ENCODE peak calls at places on chromosomes 5 and 9, in six cellular contexts. T, D, F, E, U and X are unnamed samples.

GRCh38 chr5:93503598-93504067 is 77.4 kb downstream of the NR2F1-AS1 start:
- DNase-seq in D (peak), E (peak), U (peak), T (peak), F (no peak), X (peak)

GRCh38 chr5:2165203-2165602 is 282.5 kb upstream of the IRX4 start:
- DNase-seq in U (no peak), F (no peak), D (no peak), T (no peak), E (no peak), X (no peak)

GRCh38 chr5:106376522-106376921 is 1294.2 kb downstream of the EFNA5 start:
- DNase-seq in U (peak), D (peak), T (no peak), E (no peak), F (no peak), X (peak)

GRCh38 chr5:147522435-147522834 is 12.6 kb upstream of the DPYSL3 start:
- DNase-seq in D (peak), T (no peak), E (no peak), U (no peak), F (no peak), X (peak)

GRCh38 chr5:172093559-172093958 is 87.1 kb upstream of the FBXW11 start:
- DNase-seq in U (no peak), E (no peak), T (no peak), F (peak), D (no peak), X (no peak)

GRCh38 chr5:1004598-1005361 is 3.8 kb upstream of the NKD2 start:
- DNase-seq in T (peak), E (no peak), F (peak), D (no peak), U (no peak), X (no peak)

GRCh38 chr9:27183701-27184100 is 74.7 kb downstream of the TEK start:
- DNase-seq in T (peak), F (no peak), E (no peak), U (peak), D (peak), X (peak)

GRCh38 chr5:116911074-116911473 is 336.5 kb upstream of the SEMA6A start:
- DNase-seq in U (no peak), D (no peak), E (no peak), T (no peak), F (no peak), X (no peak)

GRCh38 chr9:124286292-124286931 is 28.7 kb downstream of the NEK6 start:
- DNase-seq in E (no peak), U (peak), D (no peak), T (peak), F (peak), X (no peak)

GRCh38 chr5:10563940-10564837 is at the start of gene ANKRD33B:
- DNase-seq in U (peak), D (no peak), F (peak), T (peak), E (no peak), X (peak)

GRCh38 chr9:16294371-16294770 is 576.1 kb downstream of the BNC2 start:
- DNase-seq in D (no peak), T (no peak), U (no peak), F (no peak), E (no peak), X (no peak)

GRCh38 chr5:32201140-32201539 is 27.0 kb upstream of the GOLPH3 start:
- DNase-seq in D (peak), T (peak), U (peak), F (no peak), E (no peak), X (peak)

GRCh38 chr5:180172447-180173197 is 36.4 kb downstream of the RASGEF1C start:
- DNase-seq in U (peak), T (no peak), D (no peak), F (no peak), E (no peak), X (peak)

GRCh38 chr5:166330061-166330460 is 1961.4 kb upstream of the WWC1 start:
- DNase-seq in U (no peak), T (no peak), E (no peak), D (no peak), F (no peak), X (no peak)

GRCh38 chr9:91803143-91803940 is 146.7 kb downstream of the ROR2 start:
- DNase-seq in T (no peak), E (no peak), U (peak), D (no peak), F (no peak), X (no peak)

GRCh38 chr9:8648271-8648670 is 848.7 kb upstream of the DMAC1 start:
- DNase-seq in T (no peak), F (no peak), E (no peak), D (no peak), U (no peak), X (no peak)

GRCh38 chr9:123361731-123362560 is 5.9 kb downstream of the CRB2 start:
- DNase-seq in F (no peak), D (no peak), T (no peak), E (no peak), U (no peak), X (no peak)

GRCh38 chr5:120535900-120536299 is 71.8 kb downstream of the PRR16 start:
- DNase-seq in E (no peak), D (no peak), U (peak), F (no peak), T (no peak), X (no peak)

GRCh38 chr9:18459958-18460584 is 13.9 kb upstream of the ADAMTSL1 start:
- DNase-seq in F (no peak), D (peak), T (peak), E (no peak), U (peak), X (peak)

GRCh38 chr5:112210430-112211005 is 208.6 kb downstream of the EPB41L4A start:
- DNase-seq in T (peak), D (peak), U (peak), F (no peak), E (no peak), X (peak)

GRCh38 chr5:9358961-9359686 is 186.8 kb downstream of the SEMA5A start:
- DNase-seq in T (no peak), U (peak), D (peak), E (peak), F (no peak), X (peak)

GRCh38 chr5:74390822-74391221 is 249.7 kb downstream of the ENC1 start:
- DNase-seq in F (no peak), D (no peak), E (no peak), U (no peak), T (no peak), X (no peak)

GRCh38 chr9:87601175-87601574 is 103.5 kb downstream of the DAPK1 start:
- DNase-seq in E (no peak), T (no peak), F (peak), U (no peak), D (no peak), X (no peak)

GRCh38 chr5:133467712-133468463 is 144.5 kb downstream of the FSTL4 start:
- DNase-seq in D (no peak), E (no peak), T (no peak), F (no peak), U (no peak), X (no peak)

GRCh38 chr5:55234171-55234700 is 828 bp upstream of the CCNO start:
- DNase-seq in U (no peak), F (no peak), T (peak), D (peak), E (no peak), X (peak)

GRCh38 chr9:95165004-95165403 is 152.5 kb downstream of the FANCC start:
- DNase-seq in F (no peak), U (no peak), E (no peak), D (no peak), T (no peak), X (no peak)

GRCh38 chr5:132205385-132206125 is 22.1 kb downstream of the P4HA2 start:
- DNase-seq in D (no peak), F (no peak), U (peak), T (no peak), E (no peak), X (no peak)

GRCh38 chr5:5421149-5421960 is 1.1 kb upstream of the ICE1 start:
- DNase-seq in E (no peak), F (no peak), D (peak), T (no peak), U (no peak), X (peak)

GRCh38 chr9:127927457-127928231 is 2.9 kb downstream of the PIP5KL1 start:
- DNase-seq in U (no peak), T (no peak), F (peak), D (peak), E (no peak), X (peak)

GRCh38 chr5:56908942-56909293 is 478 bp upstream of the SETD9 start:
- DNase-seq in T (no peak), D (no peak), U (peak), F (no peak), E (no peak), X (no peak)

GRCh38 chr9:135130266-135130976 is 43.0 kb downstream of the OLFM1 start:
- DNase-seq in D (peak), T (peak), U (no peak), E (no peak), F (no peak), X (peak)

GRCh38 chr9:93574900-93575705 is 1.3 kb upstream of the PHF2 start:
- DNase-seq in D (no peak), U (no peak), T (no peak), E (no peak), F (no peak), X (no peak)

GRCh38 chr9:95226921-95227320 is 90.6 kb downstream of the FANCC start:
- DNase-seq in U (no peak), D (no peak), T (no peak), F (no peak), E (no peak), X (no peak)

GRCh38 chr5:159780246-159780645 is 136.0 kb upstream of the ADRA1B start:
- DNase-seq in F (no peak), D (peak), U (no peak), T (no peak), E (peak), X (no peak)
- TF ChIP-seq CTCF in F (no peak), D (no peak), U (no peak), T (no peak), E (no peak), X (no peak)

GRCh38 chr9:36487482-36488321 is 85.0 kb upstream of the MELK start:
- DNase-seq in U (peak), D (peak), T (peak), E (peak), F (peak), X (peak)
- TF ChIP-seq CTCF in U (no peak), D (no peak), T (no peak), E (peak), F (no peak), X (no peak)

DNA sequence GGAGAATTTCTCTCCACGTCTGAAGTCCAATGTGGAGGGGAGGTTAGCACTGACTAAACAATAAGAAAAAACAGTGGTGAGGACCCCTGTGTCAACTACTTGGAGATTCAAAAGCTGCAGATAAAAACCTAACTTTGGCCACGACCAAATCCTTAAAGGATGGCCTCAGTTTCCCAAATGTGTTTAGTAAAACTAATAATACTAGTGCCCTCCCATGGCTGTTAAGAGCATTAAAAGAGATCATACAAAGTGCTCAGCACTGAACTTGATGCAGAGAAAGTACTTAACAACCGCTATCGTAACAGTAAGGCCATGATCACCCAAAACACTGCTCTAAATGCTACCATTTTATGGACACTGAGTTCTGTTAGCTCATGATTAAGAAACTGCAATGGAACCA is 288.4 kb downstream of the EBF1 start:
- DNase-seq in E (no peak), F (no peak), D (no peak), T (no peak), U (no peak), X (no peak)
- TF ChIP-seq CTCF in E (no peak), F (no peak), D (no peak), T (no peak), U (no peak), X (no peak)

GRCh38 chr9:23695572-23695971 is 130.5 kb downstream of the ELAVL2 start:
- DNase-seq in T (no peak), D (peak), E (no peak), U (no peak), F (no peak), X (no peak)

GRCh38 chr9:23698161-23698560 is 127.9 kb downstream of the ELAVL2 start:
- DNase-seq in E (no peak), T (no peak), D (no peak), U (no peak), F (no peak), X (no peak)

GRCh38 chr9:23700359-23700758 is 125.7 kb downstream of the ELAVL2 start:
- DNase-seq in U (no peak), D (no peak), T (no peak), E (no peak), F (no peak), X (no peak)

GRCh38 chr9:23702311-23702922 is 123.6 kb downstream of the ELAVL2 start:
- DNase-seq in F (no peak), E (no peak), T (no peak), U (no peak), D (peak), X (no peak)

GRCh38 chr9:23701291-23701690 is 124.7 kb downstream of the ELAVL2 start:
- DNase-seq in T (no peak), F (no peak), E (no peak), U (no peak), D (no peak), X (no peak)
- TF ChIP-seq CTCF in T (no peak), F (no peak), E (no peak), U (no peak), D (no peak), X (no peak)

DNA sequence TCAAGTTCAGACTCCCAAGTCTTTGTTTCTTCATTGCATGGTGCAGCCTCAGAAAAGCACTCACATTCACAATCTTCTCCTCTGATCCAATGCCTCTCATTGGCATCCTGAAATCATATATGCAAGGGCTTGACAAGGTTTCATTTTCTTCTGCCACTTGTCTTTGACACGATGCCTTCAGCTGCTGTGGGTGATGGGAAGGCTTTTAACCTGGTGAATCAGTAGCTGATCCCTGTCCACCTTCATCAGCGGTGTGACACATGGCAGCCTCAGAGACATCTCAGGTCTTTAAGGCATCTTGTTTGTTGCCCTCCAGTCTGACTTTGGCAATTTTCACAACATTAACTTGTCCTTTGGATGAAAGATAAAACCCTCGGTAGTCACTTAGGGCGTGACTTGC is 147.2 kb downstream of the PRELID2 start:
- DNase-seq in E (no peak), F (no peak), T (no peak), U (no peak), D (no peak), X (no peak)
- TF ChIP-seq CTCF in E (no peak), F (no peak), T (no peak), U (no peak), D (no peak), X (no peak)

DNA sequence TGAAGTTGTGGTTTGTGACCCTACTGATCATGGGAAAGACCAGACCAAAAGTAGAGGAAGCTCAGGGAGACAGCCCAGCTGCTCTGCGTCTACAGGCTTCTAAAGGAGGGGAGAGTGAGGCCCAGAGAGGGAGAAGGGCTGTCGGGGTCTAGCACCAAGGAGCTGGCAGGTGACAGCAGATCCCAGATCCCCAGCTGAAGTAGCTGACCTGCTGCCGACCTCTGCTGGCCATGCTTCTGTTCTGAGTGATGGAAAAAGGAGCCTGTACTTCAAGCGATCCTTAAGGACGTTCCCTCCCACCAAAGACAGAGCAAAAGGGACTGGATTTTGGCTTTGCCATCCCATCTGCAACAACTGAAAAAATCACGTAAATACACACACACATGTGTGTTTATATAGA is 22.7 kb upstream of the QSOX2 start:
- DNase-seq in D (no peak), T (peak), F (no peak), U (peak), E (no peak), X (peak)
- TF ChIP-seq CTCF in D (no peak), T (no peak), F (no peak), U (peak), E (no peak), X (peak)

GRCh38 chr5:98905857-98906688 is 22.7 kb downstream of the CHD1 start:
- DNase-seq in E (no peak), T (peak), D (peak), U (peak), F (no peak), X (peak)
- TF ChIP-seq CTCF in E (peak), T (peak), D (peak), U (no peak), F (peak), X (peak)

GRCh38 chr9:107141967-107142366 is 141.1 kb upstream of the RAD23B start:
- DNase-seq in U (peak), D (peak), E (no peak), F (no peak), T (peak), X (no peak)
- TF ChIP-seq CTCF in U (no peak), D (peak), E (peak), F (no peak), T (peak), X (peak)